ENCODE peak calls at places on chromosomes 11 and 22, in six cellular contexts. J, G, B, N, F and C are unnamed samples.
A peak's percentile ranks its signal among the peaks of the same experiment; 100 is the strongest.

GRCh38 chr11:44304091-44305084 is 5.6 kb downstream of the ALX4 start:
- DNase-seq in F (no peak), G (peak; percentile 60), N (no peak), J (peak; percentile 34), B (no peak), C (no peak)

GRCh38 chr22:32985899-32986772 is 72.0 kb downstream of the SYN3 start:
- DNase-seq in N (peak; percentile 85), G (peak; percentile 85), J (peak; percentile 82), B (peak; percentile 71), F (peak; percentile 36), C (peak; percentile 83)

GRCh38 chr11:133928628-133929059 is 28.1 kb downstream of the IGSF9B start:
- DNase-seq in J (no peak), G (peak; percentile 64), N (peak; percentile 67), B (no peak), F (no peak), C (no peak)

GRCh38 chr11:125418396-125418795 is 77.7 kb downstream of the FEZ1 start:
- DNase-seq in G (no peak), F (no peak), B (no peak), N (no peak), J (no peak), C (no peak)

GRCh38 chr11:9796854-9797253 is 133.0 kb downstream of the SWAP70 start:
- DNase-seq in N (no peak), B (no peak), J (no peak), G (no peak), F (no peak), C (no peak)

GRCh38 chr11:68270334-68271022 is 1.3 kb downstream of the C11orf24 start:
- DNase-seq in G (no peak), J (no peak), B (no peak), F (no peak), N (peak; percentile 41), C (no peak)

GRCh38 chr11:111663820-111664219 is 61.6 kb downstream of the SIK2 start:
- DNase-seq in J (no peak), G (no peak), F (no peak), B (no peak), N (no peak), C (no peak)

GRCh38 chr11:134464196-134464595 is 52.2 kb upstream of the B3GAT1 start:
- DNase-seq in N (no peak), B (no peak), G (peak; percentile 49), J (no peak), F (no peak), C (no peak)

GRCh38 chr22:43110927-43111623 is 525 bp downstream of the BIK start:
- DNase-seq in J (no peak), N (no peak), F (no peak), G (no peak), B (no peak), C (no peak)

GRCh38 chr11:95065336-95065735 is 1.4 kb upstream of the SRSF8 start:
- DNase-seq in G (no peak), F (no peak), B (no peak), J (no peak), N (no peak), C (no peak)

GRCh38 chr22:25853902-25854301 is 111.9 kb downstream of the MYO18B start:
- DNase-seq in G (no peak), F (no peak), J (no peak), B (no peak), N (no peak), C (no peak)

GRCh38 chr22:30894371-30894740 is 74.2 kb downstream of the MORC2 start:
- DNase-seq in N (no peak), J (no peak), F (no peak), B (no peak), G (no peak), C (no peak)

GRCh38 chr22:45223304-45224117 is 17.2 kb downstream of the KIAA0930 start:
- DNase-seq in B (no peak), N (no peak), J (no peak), G (no peak), F (no peak), C (no peak)

GRCh38 chr22:31094741-31095140 is 12.6 kb downstream of the SELENOM start:
- DNase-seq in G (no peak), N (no peak), B (no peak), F (no peak), J (no peak), C (no peak)

GRCh38 chr11:8917157-8917820 is 6.3 kb downstream of the AKIP1 start:
- DNase-seq in B (peak; percentile 93), G (peak; percentile 60), N (peak; percentile 29), J (peak; percentile 77), F (no peak), C (peak; percentile 57)

GRCh38 chr11:2555376-2555775 is 110.6 kb downstream of the KCNQ1 start:
- DNase-seq in J (no peak), F (no peak), G (no peak), B (no peak), N (no peak), C (no peak)

GRCh38 chr11:73648629-73649046 is 2.3 kb downstream of the PLEKHB1 start:
- DNase-seq in F (no peak), J (no peak), B (no peak), N (no peak), G (no peak), C (no peak)

GRCh38 chr11:22163394-22163797 is 29.5 kb upstream of the ANO5 start:
- DNase-seq in G (no peak), F (no peak), B (no peak), J (no peak), N (peak; percentile 17), C (no peak)

GRCh38 chr11:64868904-64869570 is 9.4 kb downstream of the EHD1 start:
- DNase-seq in N (peak; percentile 55), B (peak; percentile 94), J (peak; percentile 95), G (no peak), F (no peak), C (no peak)

GRCh38 chr11:76392889-76393288 is 11.8 kb downstream of the GVQW3 start:
- DNase-seq in F (no peak), G (no peak), B (no peak), J (no peak), N (no peak), C (no peak)
- H4K91ac ChIP-seq in F (no peak overlapping the region), G (no peak overlapping the region), B (no peak overlapping the region), J (no peak overlapping the region), N (no peak overlapping the region), C (no peak overlapping the region)

GRCh38 chr22:21666786-21667185 is 974 bp downstream of the PPIL2 start:
- DNase-seq in G (no peak), J (peak; percentile 22), B (no peak), N (no peak), F (no peak), C (no peak)
- H3K9ac ChIP-seq in G (no peak overlapping the region), J (peak overlapping the region; percentile 94), B (no peak overlapping the region), N (no peak overlapping the region), F (no peak overlapping the region), C (no peak overlapping the region)

DNA sequence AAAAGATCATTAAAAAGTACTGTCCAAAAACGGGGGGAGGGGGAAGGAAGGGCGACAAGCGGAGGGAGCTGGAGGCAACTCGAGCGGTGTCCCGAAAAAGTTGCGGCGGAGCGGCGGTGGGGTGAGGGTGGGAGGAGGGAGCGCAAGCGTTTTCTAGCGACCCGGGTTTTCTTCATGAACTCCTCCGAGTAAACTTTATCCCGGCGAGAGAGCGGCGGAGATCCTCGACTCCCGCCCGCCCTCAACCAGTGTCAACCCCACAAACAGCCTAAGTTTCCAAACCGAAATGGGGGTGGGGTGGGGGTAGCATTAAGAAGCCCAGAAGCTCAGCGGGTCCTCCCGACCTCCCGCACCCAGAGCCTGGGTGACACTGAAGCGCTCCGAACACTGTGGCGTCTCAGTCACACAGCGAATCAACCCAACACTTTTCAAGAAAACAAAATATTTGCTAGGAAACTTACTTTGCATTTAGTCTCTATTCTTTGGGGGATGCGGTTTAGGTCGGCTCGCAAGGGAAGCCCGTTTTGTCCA is 132.9 kb upstream of the C11orf58 start:
- DNase-seq in N (no peak), F (no peak), G (peak; percentile 55), B (peak; percentile 44), J (peak; percentile 69), C (peak; percentile 41)
- H4K91ac ChIP-seq in N (no peak overlapping the region), F (no peak overlapping the region), G (no peak overlapping the region), B (peak overlapping the region; percentile 95), J (peak overlapping the region; percentile 76), C (peak overlapping the region; percentile 10)

GRCh38 chr11:66646875-66647274 is 8.4 kb downstream of the RBM4 start:
- DNase-seq in F (no peak), G (no peak), B (no peak), N (no peak), J (no peak), C (no peak)
- H3K9ac ChIP-seq in F (no peak overlapping the region), G (no peak overlapping the region), B (no peak overlapping the region), N (no peak overlapping the region), J (no peak overlapping the region), C (no peak overlapping the region)

DNA sequence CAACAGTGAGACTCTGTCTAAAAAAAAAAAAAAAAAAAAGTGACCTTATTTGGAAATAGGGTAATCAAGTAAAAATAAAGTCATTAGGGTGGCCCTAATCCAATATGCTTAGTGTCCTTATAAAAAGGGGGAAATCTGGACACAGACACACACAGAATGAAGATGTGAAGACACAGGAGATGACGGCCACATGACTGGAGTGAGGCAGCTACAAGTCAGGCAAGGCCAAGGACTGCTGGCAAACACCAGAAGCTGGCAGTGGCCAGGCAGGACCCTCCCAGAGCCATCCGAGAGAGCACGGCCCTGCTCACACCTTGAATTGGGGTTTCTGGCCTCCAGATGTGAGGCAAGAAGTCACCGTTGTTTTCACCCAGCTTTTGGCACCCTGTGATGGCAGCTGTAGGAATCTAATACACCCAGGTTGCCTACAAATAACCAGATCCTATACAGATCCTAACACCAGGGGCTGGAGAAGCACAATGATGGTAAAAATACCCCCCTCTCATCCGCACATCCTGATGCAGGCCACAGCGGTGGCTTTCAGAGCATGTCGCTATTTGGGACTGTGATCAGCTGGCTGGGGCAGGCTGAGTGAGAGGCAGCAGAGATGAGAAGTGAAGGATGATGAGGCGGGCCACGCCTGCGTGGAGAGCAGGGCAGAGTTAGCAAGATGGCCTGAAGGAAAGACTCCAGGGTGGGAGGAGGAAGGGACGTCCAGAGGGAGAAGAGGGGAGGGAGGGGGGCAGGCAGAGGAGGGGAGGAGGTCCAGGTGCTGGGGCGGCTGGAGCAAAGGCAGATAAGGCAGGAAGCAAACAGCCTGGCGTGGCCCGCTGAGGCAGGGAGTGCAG is 28.8 kb downstream of the LRFN4 start:
- DNase-seq in F (no peak), G (no peak), N (no peak), B (no peak), J (no peak), C (no peak)
- H4K91ac ChIP-seq in F (no peak overlapping the region), G (no peak overlapping the region), N (no peak overlapping the region), B (peak overlapping the region; percentile 52), J (no peak overlapping the region), C (no peak overlapping the region)

DNA sequence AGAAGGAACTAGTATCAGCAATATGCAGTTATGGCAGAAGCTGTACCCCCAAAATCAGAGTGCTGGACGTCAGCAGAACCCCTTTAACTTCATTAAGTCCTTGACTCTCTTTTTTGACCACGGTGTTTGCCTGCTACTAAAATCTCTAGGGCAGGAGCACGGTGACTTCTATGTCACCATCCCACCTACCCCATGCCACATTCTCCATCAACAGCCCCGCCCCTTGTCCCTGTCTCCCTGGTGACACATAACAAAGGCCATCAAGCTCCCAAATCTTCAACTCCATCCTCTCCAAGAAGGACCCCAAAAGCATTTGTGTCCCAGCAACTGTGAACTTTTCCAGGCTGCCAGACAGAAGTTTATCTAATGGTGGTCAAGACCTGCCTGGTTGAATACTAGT is 894 bp downstream of the ADA2 start:
- DNase-seq in N (no peak), G (no peak), F (no peak), J (no peak), B (no peak), C (no peak)
- H3K9ac ChIP-seq in N (no peak overlapping the region), G (no peak overlapping the region), F (no peak overlapping the region), J (no peak overlapping the region), B (no peak overlapping the region), C (no peak overlapping the region)